ENCODE peak calls at places on chromosomes 12 and 14, in nine cellular contexts. N, A, H, J, V, D, U, L and T are unnamed samples.

GRCh38 chr12:121124402-121125109 is 8.1 kb upstream of the P2RX7 start:
- DNase-seq in N (peak), A (no peak), H (peak), J (peak), V (no peak), D (peak), U (peak), L (no peak), T (no peak)

GRCh38 chr12:51519755-51520154 is 71.3 kb upstream of the SCN8A start:
- DNase-seq in N (no peak), A (no peak), H (no peak), J (no peak), V (no peak), D (no peak), U (no peak), L (no peak), T (no peak)

GRCh38 chr12:124792961-124793441 is 70.7 kb downstream of the SCARB1 start:
- DNase-seq in N (no peak), A (no peak), H (peak), J (no peak), V (no peak), D (no peak), U (no peak), L (no peak), T (no peak)

GRCh38 chr12:110039085-110039807 is 9.1 kb downstream of the C12orf76 start:
- DNase-seq in N (peak), A (peak), H (peak), J (peak), V (no peak), D (peak), U (peak), L (no peak), T (no peak)

GRCh38 chr12:112111931-112112330 is 3.3 kb upstream of the NAA25 start:
- DNase-seq in N (no peak), A (no peak), H (no peak), J (no peak), V (no peak), D (peak), U (no peak), L (no peak), T (no peak)

GRCh38 chr12:120347766-120348165 is 20.2 kb upstream of the PLA2G1B start:
- DNase-seq in N (no peak), A (no peak), H (no peak), J (no peak), V (no peak), D (no peak), U (no peak), L (no peak), T (no peak)

GRCh38 chr14:33986804-33987203 is 35.9 kb upstream of the EGLN3 start:
- DNase-seq in N (peak), A (no peak), H (peak), J (peak), V (no peak), D (peak), U (peak), L (no peak), T (no peak)

GRCh38 chr12:99453831-99454538 is 193.6 kb upstream of the GARIN6 start:
- DNase-seq in N (no peak), A (no peak), H (peak), J (peak), V (no peak), D (peak), U (no peak), L (no peak), T (no peak)

GRCh38 chr14:50501642-50502041 is 30.7 kb downstream of the MAP4K5 start:
- DNase-seq in N (peak), A (no peak), H (peak), J (peak), V (no peak), D (peak), U (no peak), L (no peak), T (no peak)

GRCh38 chr14:34113051-34113511 is 162.2 kb upstream of the EGLN3 start:
- DNase-seq in N (no peak), A (no peak), H (peak), J (peak), V (no peak), D (peak), U (peak), L (no peak), T (no peak)

GRCh38 chr12:133135747-133136146 is 5.3 kb downstream of the ZNF10 start:
- DNase-seq in N (no peak), A (no peak), H (no peak), J (no peak), V (no peak), D (no peak), U (no peak), L (no peak), T (no peak)

GRCh38 chr14:84792722-84793410 is 737.1 kb upstream of the FLRT2 start:
- DNase-seq in N (no peak), A (no peak), H (no peak), J (no peak), V (no peak), D (no peak), U (no peak), L (no peak), T (no peak)

GRCh38 chr12:12510141-12510540 is 52.5 kb downstream of the DUSP16 start:
- DNase-seq in N (peak), A (no peak), H (peak), J (peak), V (no peak), D (peak), U (no peak), L (no peak), T (no peak)

GRCh38 chr12:67155863-67156262 is 113.3 kb upstream of the CAND1 start:
- DNase-seq in N (peak), A (no peak), H (peak), J (no peak), V (no peak), D (peak), U (peak), L (no peak), T (no peak)

GRCh38 chr14:20294636-20295035 is 11.1 kb downstream of the TTC5 start:
- DNase-seq in N (no peak), A (no peak), H (no peak), J (no peak), V (no peak), D (no peak), U (no peak), L (no peak), T (no peak)

GRCh38 chr12:92574046-92574783 is 128.6 kb upstream of the PLEKHG7 start:
- DNase-seq in N (peak), A (no peak), H (peak), J (no peak), V (no peak), D (peak), U (no peak), L (no peak), T (no peak)

GRCh38 chr14:67221248-67221981 is 19.8 kb upstream of the PALS1 start:
- DNase-seq in N (peak), A (no peak), H (peak), J (peak), V (no peak), D (peak), U (no peak), L (no peak), T (no peak)

GRCh38 chr12:132386926-132387497 is 57.6 kb upstream of the GALNT9 start:
- DNase-seq in N (no peak), A (no peak), H (no peak), J (no peak), V (no peak), D (no peak), U (no peak), L (no peak), T (no peak)

GRCh38 chr12:52050116-52050770 is 999 bp upstream of the NR4A1 start:
- DNase-seq in N (no peak), A (no peak), H (no peak), J (no peak), V (no peak), D (no peak), U (no peak), L (peak), T (no peak)

GRCh38 chr14:24052656-24053547 is 1.1 kb downstream of the CARMIL3 start:
- DNase-seq in N (no peak), A (no peak), H (no peak), J (no peak), V (no peak), D (no peak), U (no peak), L (peak), T (peak)

GRCh38 chr12:55724226-55724939 is 4.2 kb downstream of the RDH5 start:
- DNase-seq in N (peak), A (peak), H (peak), J (no peak), V (peak), D (peak), U (peak), L (peak), T (peak)

GRCh38 chr12:123767613-123768012 is 5.5 kb downstream of the DNAH10 start:
- DNase-seq in N (peak), A (peak), H (no peak), J (no peak), V (no peak), D (no peak), U (no peak), L (no peak), T (no peak)